ENCODE peak calls at places on chromosomes 1 and 21, in six cellular contexts. One of them, this sample, is unnamed.

GRCh38 chr1:234135501-234135900 is 231.0 kb downstream of the SLC35F3 start:
- DNase-seq in MM.1S: no peak
- DNase-seq in heart left ventricle: no peak
- DNase-seq in ascending aorta: no peak
- DNase-seq in stomach: no peak
- DNase-seq in mammary epithelial cell: no peak
- DNase-seq in this sample: no peak

GRCh38 chr21:38170705-38171682 is 85.8 kb upstream of the KCNJ15 start:
- DNase-seq in stomach: peak; percentile 45
- DNase-seq in heart left ventricle: no peak
- DNase-seq in mammary epithelial cell: no peak
- DNase-seq in MM.1S: no peak
- DNase-seq in ascending aorta: no peak
- DNase-seq in this sample: no peak

GRCh38 chr1:201405484-201405831 is 6.3 kb upstream of the LAD1 start:
- DNase-seq in heart left ventricle: no peak
- DNase-seq in stomach: peak; percentile 57
- DNase-seq in MM.1S: no peak
- DNase-seq in mammary epithelial cell: no peak
- DNase-seq in ascending aorta: no peak
- DNase-seq in this sample: no peak

GRCh38 chr1:94013331-94013925 is 104.2 kb upstream of the GCLM start:
- DNase-seq in MM.1S: no peak
- DNase-seq in ascending aorta: no peak
- DNase-seq in heart left ventricle: peak; percentile 39
- DNase-seq in mammary epithelial cell: no peak
- DNase-seq in stomach: no peak
- DNase-seq in this sample: no peak

GRCh38 chr1:64502924-64503323 is 33.0 kb downstream of the CACHD1 start:
- DNase-seq in mammary epithelial cell: no peak
- DNase-seq in ascending aorta: no peak
- DNase-seq in heart left ventricle: no peak
- DNase-seq in stomach: no peak
- DNase-seq in MM.1S: no peak
- DNase-seq in this sample: no peak

GRCh38 chr1:42744030-42744413 is 4.0 kb upstream of the CLDN19 start:
- DNase-seq in MM.1S: no peak
- DNase-seq in heart left ventricle: no peak
- DNase-seq in ascending aorta: no peak
- DNase-seq in stomach: no peak
- DNase-seq in mammary epithelial cell: no peak
- DNase-seq in this sample: no peak

GRCh38 chr1:37691497-37692077 is 729 bp upstream of the CDCA8 start:
- DNase-seq in mammary epithelial cell: peak; percentile 48
- DNase-seq in ascending aorta: peak; percentile 75
- DNase-seq in MM.1S: peak; percentile 50
- DNase-seq in heart left ventricle: peak; percentile 56
- DNase-seq in stomach: peak; percentile 59
- DNase-seq in this sample: peak; percentile 16

GRCh38 chr1:155023627-155024026 is 10.0 kb downstream of the DCST2 start:
- DNase-seq in mammary epithelial cell: no peak
- DNase-seq in heart left ventricle: no peak
- DNase-seq in ascending aorta: no peak
- DNase-seq in stomach: no peak
- DNase-seq in MM.1S: no peak
- DNase-seq in this sample: no peak

GRCh38 chr1:63704443-63704842 is 69.4 kb upstream of the ROR1 start:
- DNase-seq in stomach: peak; percentile 59
- DNase-seq in heart left ventricle: no peak
- DNase-seq in ascending aorta: no peak
- DNase-seq in MM.1S: no peak
- DNase-seq in mammary epithelial cell: peak; percentile 45
- DNase-seq in this sample: no peak

GRCh38 chr1:217435159-217435558 is 195.7 kb downstream of the GPATCH2 start:
- DNase-seq in heart left ventricle: no peak
- DNase-seq in stomach: no peak
- DNase-seq in MM.1S: no peak
- DNase-seq in mammary epithelial cell: no peak
- DNase-seq in ascending aorta: no peak
- DNase-seq in this sample: no peak

GRCh38 chr1:162144268-162144667 is 74.8 kb downstream of the NOS1AP start:
- DNase-seq in stomach: no peak
- DNase-seq in ascending aorta: no peak
- DNase-seq in MM.1S: no peak
- DNase-seq in heart left ventricle: no peak
- DNase-seq in mammary epithelial cell: no peak
- DNase-seq in this sample: no peak

GRCh38 chr1:162144853-162145252 is 75.4 kb downstream of the NOS1AP start:
- DNase-seq in MM.1S: no peak
- DNase-seq in heart left ventricle: no peak
- DNase-seq in ascending aorta: no peak
- DNase-seq in mammary epithelial cell: no peak
- DNase-seq in stomach: no peak
- DNase-seq in this sample: no peak

GRCh38 chr1:162145280-162145965 is 75.9 kb downstream of the NOS1AP start:
- DNase-seq in MM.1S: no peak
- DNase-seq in mammary epithelial cell: no peak
- DNase-seq in heart left ventricle: no peak
- DNase-seq in stomach: no peak
- DNase-seq in ascending aorta: no peak
- DNase-seq in this sample: no peak

GRCh38 chr1:162147760-162148159 is 78.3 kb downstream of the NOS1AP start:
- DNase-seq in heart left ventricle: no peak
- DNase-seq in stomach: no peak
- DNase-seq in mammary epithelial cell: no peak
- DNase-seq in ascending aorta: no peak
- DNase-seq in MM.1S: no peak
- DNase-seq in this sample: no peak

DNA sequence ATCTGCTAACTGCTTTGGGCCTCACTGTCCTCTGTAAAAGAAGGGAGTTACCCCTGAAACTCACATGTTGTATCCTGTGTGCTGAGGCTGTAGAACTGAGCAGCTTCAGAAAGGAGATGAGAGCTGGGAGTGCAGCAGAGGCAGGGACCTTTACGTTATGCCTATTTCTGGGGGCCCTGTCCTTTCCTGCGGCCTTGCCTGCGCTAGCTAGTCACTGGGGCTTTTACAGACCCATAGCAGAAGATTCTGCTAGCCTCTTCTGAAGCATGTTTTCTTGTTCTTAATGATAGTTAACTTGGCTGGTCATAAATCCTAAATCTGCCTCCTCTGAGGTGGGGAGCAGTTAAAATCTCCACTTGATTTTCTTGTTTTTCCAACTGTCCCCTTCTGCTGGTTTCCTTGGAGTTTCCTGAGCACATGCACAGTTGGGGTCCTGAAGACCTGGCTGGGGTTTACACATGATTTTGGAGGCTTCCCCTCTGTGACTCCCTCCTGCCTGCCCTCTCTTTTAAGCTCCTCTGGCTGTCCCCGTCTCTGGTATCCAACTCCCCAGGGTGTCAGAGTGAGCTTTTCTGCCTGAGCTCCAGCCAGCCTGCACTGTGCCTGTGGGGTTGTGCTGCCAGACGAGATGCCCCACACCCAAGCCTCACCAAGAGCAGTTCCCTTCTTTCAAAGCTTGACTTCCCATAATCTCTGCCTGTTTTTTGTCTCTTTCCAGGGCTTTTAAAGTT is 76.6 kb downstream of the NOS1AP start:
- DNase-seq in ascending aorta: no peak
- DNase-seq in heart left ventricle: no peak
- DNase-seq in stomach: no peak
- DNase-seq in MM.1S: no peak
- DNase-seq in mammary epithelial cell: no peak
- DNase-seq in this sample: no peak
- H3K9me3 ChIP-seq in ascending aorta: no peaks in the 10 kb centered on the region
- H3K9me3 ChIP-seq in heart left ventricle: no peaks in the 10 kb centered on the region
- H3K9me3 ChIP-seq in stomach: no peaks in the 10 kb centered on the region
- H3K9me3 ChIP-seq in MM.1S: no peaks in the 10 kb centered on the region
- H3K9me3 ChIP-seq in mammary epithelial cell: no peaks in the 10 kb centered on the region
- H3K9me3 ChIP-seq in this sample: no peaks in the 10 kb centered on the region

DNA sequence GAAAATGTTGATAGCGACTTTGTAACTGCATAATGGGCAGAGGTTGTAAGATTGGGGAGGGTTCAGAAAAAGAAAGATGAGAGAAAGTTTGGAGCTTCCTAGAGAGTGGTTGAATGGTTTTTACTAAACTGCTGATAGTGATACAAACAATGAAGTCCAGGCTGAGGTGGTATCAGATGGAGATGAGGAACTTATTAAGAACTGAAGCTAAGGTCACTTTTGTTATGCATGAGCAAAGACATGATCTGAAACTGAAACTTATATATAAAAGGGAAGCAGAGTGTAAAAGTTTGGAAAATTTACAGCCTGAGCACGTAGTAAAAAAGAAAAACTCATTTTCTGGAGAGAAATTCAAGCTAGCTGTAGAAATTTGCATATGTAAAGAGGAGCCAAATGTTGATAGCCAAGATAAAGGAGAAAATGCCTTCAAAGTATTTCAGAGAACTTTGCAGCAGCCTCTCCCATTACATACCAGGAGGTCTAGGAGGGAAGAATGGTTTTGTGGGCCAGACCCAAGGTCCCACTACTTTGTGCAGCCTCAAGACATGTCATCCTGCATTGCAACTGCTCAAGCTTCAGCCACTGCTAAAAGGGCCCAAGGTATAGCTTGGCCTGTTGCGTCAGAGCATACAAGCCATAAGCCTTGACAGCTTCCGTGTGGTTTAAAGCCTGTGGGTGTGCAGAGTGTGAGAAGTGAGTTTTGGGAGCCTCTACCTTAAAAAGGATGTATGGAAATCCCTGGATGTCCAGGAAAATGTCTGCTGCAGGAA is 843.9 kb downstream of the AMY1C start:
- DNase-seq in stomach: no peak
- DNase-seq in ascending aorta: no peak
- DNase-seq in heart left ventricle: no peak
- DNase-seq in MM.1S: no peak
- DNase-seq in mammary epithelial cell: no peak
- DNase-seq in this sample: no peak
- H3K27ac ChIP-seq in stomach: no peak overlapping the region
- H3K27ac ChIP-seq in ascending aorta: no peak overlapping the region
- H3K27ac ChIP-seq in heart left ventricle: no peak overlapping the region
- H3K27ac ChIP-seq in MM.1S: no peak overlapping the region
- H3K27ac ChIP-seq in mammary epithelial cell: no peak overlapping the region
- H3K27ac ChIP-seq in this sample: no peak overlapping the region

GRCh38 chr1:1973716-1974642 is 29.6 kb downstream of the CFAP74 start:
- DNase-seq in heart left ventricle: no peak
- DNase-seq in mammary epithelial cell: no peak
- DNase-seq in MM.1S: no peak
- DNase-seq in stomach: no peak
- DNase-seq in ascending aorta: no peak
- DNase-seq in this sample: no peak
- TF ChIP-seq CTCF in heart left ventricle: no peak
- TF ChIP-seq CTCF in mammary epithelial cell: no peak
- TF ChIP-seq CTCF in MM.1S: no peak
- TF ChIP-seq CTCF in stomach: no peak
- TF ChIP-seq CTCF in ascending aorta: no peak
- TF ChIP-seq CTCF in this sample: no peak

DNA sequence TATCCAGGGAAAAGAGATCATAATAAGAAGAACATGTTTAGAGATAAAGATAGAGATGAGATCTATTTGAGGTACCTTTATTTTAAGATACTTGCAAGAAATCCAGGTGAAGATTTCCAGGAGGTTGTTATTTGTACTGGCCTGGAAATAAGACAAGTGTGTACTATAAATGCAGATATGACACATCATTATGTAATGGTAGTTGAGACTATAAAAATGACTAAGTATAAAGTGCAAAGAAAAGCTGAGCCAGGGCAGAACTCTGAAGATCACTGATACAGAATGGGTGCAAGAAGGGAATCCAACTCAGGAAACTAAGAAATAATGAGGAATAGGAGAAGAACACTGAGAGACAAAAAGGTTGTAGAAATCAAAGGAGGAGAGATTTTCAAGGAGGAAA is 378.2 kb upstream of the PBX1 start:
- DNase-seq in stomach: no peak
- DNase-seq in ascending aorta: no peak
- DNase-seq in MM.1S: no peak
- DNase-seq in mammary epithelial cell: no peak
- DNase-seq in heart left ventricle: no peak
- DNase-seq in this sample: no peak
- H3K9me3 ChIP-seq in stomach: no peaks in the 10 kb centered on the region
- H3K9me3 ChIP-seq in ascending aorta: no peaks in the 10 kb centered on the region
- H3K9me3 ChIP-seq in MM.1S: no peaks in the 10 kb centered on the region
- H3K9me3 ChIP-seq in mammary epithelial cell: no peaks in the 10 kb centered on the region
- H3K9me3 ChIP-seq in heart left ventricle: no peaks in the 10 kb centered on the region
- H3K9me3 ChIP-seq in this sample: no peaks in the 10 kb centered on the region

This sample was measured in prostate gland.